ENCODE peak calls at places on chromosomes 3 and 15, in ten cellular contexts. One of them, this sample, is unnamed.

GRCh38 chr15:43775411-43775965 is 1.3 kb downstream of the ELL3 start:
- DNase-seq in AG04450: no peak
- DNase-seq in fibroblast of the aortic adventitia: peak
- DNase-seq in AG10803: peak
- DNase-seq in fibroblast of pulmonary artery: peak
- DNase-seq in BJ: no peak
- DNase-seq in lower lobe of right lung: no peak
- DNase-seq in A549: peak
- DNase-seq in CD8-positive, alpha-beta T cell: no peak
- DNase-seq in heart left ventricle: peak
- DNase-seq in this sample: no peak

GRCh38 chr3:9422712-9423424 is 25.5 kb downstream of the SETD5 start:
- DNase-seq in BJ: peak
- DNase-seq in heart left ventricle: peak
- DNase-seq in CD8-positive, alpha-beta T cell: no peak
- DNase-seq in A549: peak
- DNase-seq in fibroblast of pulmonary artery: peak
- DNase-seq in fibroblast of the aortic adventitia: peak
- DNase-seq in AG10803: peak
- DNase-seq in AG04450: peak
- DNase-seq in lower lobe of right lung: peak
- DNase-seq in this sample: no peak

GRCh38 chr3:123757281-123757940 is 126.7 kb downstream of the MYLK start:
- DNase-seq in heart left ventricle: peak
- DNase-seq in AG04450: no peak
- DNase-seq in fibroblast of pulmonary artery: no peak
- DNase-seq in CD8-positive, alpha-beta T cell: no peak
- DNase-seq in lower lobe of right lung: peak
- DNase-seq in A549: no peak
- DNase-seq in BJ: no peak
- DNase-seq in fibroblast of the aortic adventitia: no peak
- DNase-seq in AG10803: peak
- DNase-seq in this sample: no peak

GRCh38 chr3:150742141-150742523 is 20.8 kb downstream of the SIAH2 start:
- DNase-seq in AG04450: no peak
- DNase-seq in AG10803: no peak
- DNase-seq in fibroblast of the aortic adventitia: no peak
- DNase-seq in BJ: no peak
- DNase-seq in A549: no peak
- DNase-seq in CD8-positive, alpha-beta T cell: no peak
- DNase-seq in lower lobe of right lung: no peak
- DNase-seq in fibroblast of pulmonary artery: no peak
- DNase-seq in heart left ventricle: no peak
- DNase-seq in this sample: no peak

GRCh38 chr3:50292924-50293801 is 934 bp upstream of the IFRD2 start:
- DNase-seq in heart left ventricle: peak
- DNase-seq in CD8-positive, alpha-beta T cell: no peak
- DNase-seq in A549: no peak
- DNase-seq in AG10803: no peak
- DNase-seq in lower lobe of right lung: no peak
- DNase-seq in AG04450: no peak
- DNase-seq in BJ: no peak
- DNase-seq in fibroblast of the aortic adventitia: no peak
- DNase-seq in fibroblast of pulmonary artery: no peak
- DNase-seq in this sample: peak

GRCh38 chr3:66153961-66154923 is 66.6 kb upstream of the SLC25A26 start:
- DNase-seq in AG04450: no peak
- DNase-seq in AG10803: peak
- DNase-seq in BJ: no peak
- DNase-seq in fibroblast of pulmonary artery: peak
- DNase-seq in lower lobe of right lung: no peak
- DNase-seq in CD8-positive, alpha-beta T cell: no peak
- DNase-seq in fibroblast of the aortic adventitia: peak
- DNase-seq in A549: no peak
- DNase-seq in heart left ventricle: no peak
- DNase-seq in this sample: no peak

GRCh38 chr3:39748002-39748401 is 61.4 kb upstream of the MYRIP start:
- DNase-seq in heart left ventricle: no peak
- DNase-seq in lower lobe of right lung: no peak
- DNase-seq in fibroblast of the aortic adventitia: no peak
- DNase-seq in A549: no peak
- DNase-seq in AG04450: no peak
- DNase-seq in BJ: no peak
- DNase-seq in fibroblast of pulmonary artery: no peak
- DNase-seq in CD8-positive, alpha-beta T cell: no peak
- DNase-seq in AG10803: no peak
- DNase-seq in this sample: no peak

GRCh38 chr15:31481157-31481556 is 154.5 kb downstream of the KLF13 start:
- DNase-seq in AG10803: no peak
- DNase-seq in A549: no peak
- DNase-seq in CD8-positive, alpha-beta T cell: no peak
- DNase-seq in fibroblast of the aortic adventitia: no peak
- DNase-seq in heart left ventricle: no peak
- DNase-seq in lower lobe of right lung: no peak
- DNase-seq in fibroblast of pulmonary artery: no peak
- DNase-seq in BJ: no peak
- DNase-seq in AG04450: no peak
- DNase-seq in this sample: no peak

GRCh38 chr3:57793737-57794187 is 37.7 kb downstream of the SLMAP start:
- DNase-seq in AG04450: no peak
- DNase-seq in CD8-positive, alpha-beta T cell: no peak
- DNase-seq in fibroblast of the aortic adventitia: peak
- DNase-seq in lower lobe of right lung: no peak
- DNase-seq in BJ: no peak
- DNase-seq in AG10803: no peak
- DNase-seq in heart left ventricle: no peak
- DNase-seq in fibroblast of pulmonary artery: peak
- DNase-seq in A549: no peak
- DNase-seq in this sample: no peak

DNA sequence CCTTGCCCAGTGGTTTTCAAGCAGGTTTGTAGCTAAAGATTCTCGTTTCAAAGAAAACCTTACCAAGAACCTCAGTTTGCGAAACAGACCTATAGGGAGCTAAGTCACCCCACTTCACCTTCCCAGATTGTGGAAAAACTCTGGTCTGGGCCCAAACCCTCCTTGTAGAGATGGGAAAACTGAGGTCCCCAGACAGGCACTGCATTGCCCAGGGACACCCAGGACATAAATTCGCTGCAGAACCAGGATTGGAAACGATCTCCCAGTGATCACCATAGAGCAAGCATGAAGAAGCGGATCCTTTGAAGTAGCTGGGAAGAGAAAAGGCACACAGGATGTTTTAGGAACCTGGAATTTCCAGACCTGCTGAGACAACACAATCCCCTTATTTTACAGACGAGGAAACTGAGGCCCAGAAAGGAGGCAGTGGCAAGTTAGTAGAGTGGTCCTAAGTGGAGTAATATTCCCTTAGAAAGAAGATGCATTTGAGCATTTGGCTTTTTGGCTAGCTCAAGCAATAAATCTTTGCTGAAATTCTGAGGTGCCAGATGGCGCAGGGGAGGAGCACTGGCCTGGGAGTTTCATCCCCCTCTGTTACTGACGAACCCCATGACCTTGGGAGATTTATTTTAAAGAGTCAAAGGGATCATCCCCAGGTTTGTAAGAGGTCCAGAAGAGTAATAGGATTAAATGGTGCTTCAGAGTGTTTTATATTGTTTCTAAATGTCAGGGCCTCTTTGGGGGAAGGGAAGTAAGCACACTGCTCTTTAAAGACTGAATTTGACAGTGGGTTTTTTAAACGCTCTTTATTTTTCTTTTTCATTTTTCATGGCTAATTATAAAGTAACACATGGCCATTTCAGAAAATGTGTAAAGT is 85.3 kb upstream of the PIAS1 start:
- DNase-seq in A549: no peak
- DNase-seq in fibroblast of the aortic adventitia: no peak
- DNase-seq in AG04450: no peak
- DNase-seq in CD8-positive, alpha-beta T cell: no peak
- DNase-seq in fibroblast of pulmonary artery: no peak
- DNase-seq in BJ: no peak
- DNase-seq in lower lobe of right lung: no peak
- DNase-seq in heart left ventricle: no peak
- DNase-seq in AG10803: no peak
- DNase-seq in this sample: no peak
- H3K4me3 ChIP-seq in A549: no peak
- H3K4me3 ChIP-seq in fibroblast of the aortic adventitia: peak
- H3K4me3 ChIP-seq in AG04450: no peak
- H3K4me3 ChIP-seq in CD8-positive, alpha-beta T cell: no peak
- H3K4me3 ChIP-seq in fibroblast of pulmonary artery: no peak
- H3K4me3 ChIP-seq in BJ: peak
- H3K4me3 ChIP-seq in lower lobe of right lung: peak
- H3K4me3 ChIP-seq in heart left ventricle: peak
- H3K4me3 ChIP-seq in AG10803: no peak
- H3K4me3 ChIP-seq in this sample: no peak

GRCh38 chr3:59733041-59733809 is 683.4 kb upstream of the CFAP20DC start:
- DNase-seq in fibroblast of the aortic adventitia: no peak
- DNase-seq in lower lobe of right lung: no peak
- DNase-seq in heart left ventricle: no peak
- DNase-seq in fibroblast of pulmonary artery: no peak
- DNase-seq in AG04450: no peak
- DNase-seq in BJ: no peak
- DNase-seq in CD8-positive, alpha-beta T cell: no peak
- DNase-seq in AG10803: no peak
- DNase-seq in A549: no peak
- DNase-seq in this sample: no peak
- H3K4me3 ChIP-seq in fibroblast of the aortic adventitia: no peak
- H3K4me3 ChIP-seq in lower lobe of right lung: no peak
- H3K4me3 ChIP-seq in heart left ventricle: no peak
- H3K4me3 ChIP-seq in fibroblast of pulmonary artery: no peak
- H3K4me3 ChIP-seq in AG04450: no peak
- H3K4me3 ChIP-seq in BJ: no peak
- H3K4me3 ChIP-seq in CD8-positive, alpha-beta T cell: no peak
- H3K4me3 ChIP-seq in AG10803: no peak
- H3K4me3 ChIP-seq in A549: no peak
- H3K4me3 ChIP-seq in this sample: no peak

DNA sequence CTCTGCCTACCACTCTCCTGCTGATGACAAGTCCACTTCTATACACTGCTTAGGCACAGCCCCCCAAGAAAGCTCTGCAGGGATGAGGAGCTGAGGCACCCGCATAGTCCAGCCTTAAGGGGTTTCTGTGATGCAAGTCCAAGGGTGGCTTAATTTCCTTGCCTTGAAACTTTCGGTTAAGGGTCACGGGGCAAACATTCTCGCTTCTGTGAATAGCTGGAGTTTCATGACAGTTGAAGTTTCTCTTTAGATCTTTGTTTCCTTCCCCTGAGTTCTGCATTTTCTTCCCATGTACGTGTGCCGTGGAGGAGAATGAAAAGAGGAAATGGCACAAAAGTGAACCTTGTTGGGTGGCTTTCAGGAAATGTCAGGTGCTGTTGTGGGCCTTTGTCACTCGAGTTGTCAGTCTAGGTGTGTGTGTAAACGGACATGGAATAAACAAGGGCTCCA is 7.0 kb downstream of the GPR160 start:
- DNase-seq in AG04450: no peak
- DNase-seq in CD8-positive, alpha-beta T cell: no peak
- DNase-seq in AG10803: no peak
- DNase-seq in fibroblast of the aortic adventitia: no peak
- DNase-seq in fibroblast of pulmonary artery: no peak
- DNase-seq in heart left ventricle: no peak
- DNase-seq in A549: no peak
- DNase-seq in BJ: no peak
- DNase-seq in lower lobe of right lung: no peak
- DNase-seq in this sample: no peak
- H3K4me3 ChIP-seq in AG04450: no peak
- H3K4me3 ChIP-seq in CD8-positive, alpha-beta T cell: no peak
- H3K4me3 ChIP-seq in AG10803: no peak
- H3K4me3 ChIP-seq in fibroblast of the aortic adventitia: no peak
- H3K4me3 ChIP-seq in fibroblast of pulmonary artery: no peak
- H3K4me3 ChIP-seq in heart left ventricle: no peak
- H3K4me3 ChIP-seq in A549: no peak
- H3K4me3 ChIP-seq in BJ: no peak
- H3K4me3 ChIP-seq in lower lobe of right lung: no peak
- H3K4me3 ChIP-seq in this sample: no peak

GRCh38 chr15:63494406-63494805 is 10.0 kb upstream of the USP3 start:
- DNase-seq in CD8-positive, alpha-beta T cell: no peak
- DNase-seq in BJ: no peak
- DNase-seq in A549: no peak
- DNase-seq in fibroblast of the aortic adventitia: no peak
- DNase-seq in lower lobe of right lung: no peak
- DNase-seq in fibroblast of pulmonary artery: no peak
- DNase-seq in AG10803: no peak
- DNase-seq in AG04450: no peak
- DNase-seq in heart left ventricle: no peak
- DNase-seq in this sample: no peak
- H3K4me3 ChIP-seq in CD8-positive, alpha-beta T cell: no peak
- H3K4me3 ChIP-seq in BJ: no peak
- H3K4me3 ChIP-seq in A549: no peak
- H3K4me3 ChIP-seq in fibroblast of the aortic adventitia: no peak
- H3K4me3 ChIP-seq in lower lobe of right lung: no peak
- H3K4me3 ChIP-seq in fibroblast of pulmonary artery: no peak
- H3K4me3 ChIP-seq in AG10803: no peak
- H3K4me3 ChIP-seq in AG04450: no peak
- H3K4me3 ChIP-seq in heart left ventricle: no peak
- H3K4me3 ChIP-seq in this sample: no peak

This sample was measured in aorta.